ENCODE peak calls at places on chromosome X, in five cellular contexts. One of them, this sample, is unnamed.

GRCh38 chrX:149365061-149365460 is 140.0 kb downstream of the IDS start:
- DNase-seq in choroid plexus epithelial cell: peak
- DNase-seq in WTC11: no peak
- DNase-seq in mammary epithelial cell: peak
- DNase-seq in IMR-90: no peak
- DNase-seq in this sample: no peak

GRCh38 chrX:118117069-118117405 is 427 bp upstream of the KLHL13 start:
- DNase-seq in choroid plexus epithelial cell: no peak
- DNase-seq in WTC11: no peak
- DNase-seq in mammary epithelial cell: no peak
- DNase-seq in IMR-90: no peak
- DNase-seq in this sample: no peak

GRCh38 chrX:153459976-153460375 is 10.4 kb downstream of the HAUS7 start:
- DNase-seq in WTC11: no peak
- DNase-seq in choroid plexus epithelial cell: peak
- DNase-seq in mammary epithelial cell: peak
- DNase-seq in IMR-90: peak
- DNase-seq in this sample: no peak

GRCh38 chrX:153668423-153669173 is 5.0 kb downstream of the PNCK start:
- DNase-seq in choroid plexus epithelial cell: no peak
- DNase-seq in IMR-90: no peak
- DNase-seq in WTC11: no peak
- DNase-seq in mammary epithelial cell: no peak
- DNase-seq in this sample: no peak

GRCh38 chrX:10039821-10040793 is 72.9 kb downstream of the CLDN34 start:
- DNase-seq in mammary epithelial cell: peak
- DNase-seq in IMR-90: no peak
- DNase-seq in choroid plexus epithelial cell: no peak
- DNase-seq in WTC11: no peak
- DNase-seq in this sample: no peak

GRCh38 chrX:22278375-22278774 is 5.7 kb downstream of the CBLL2 start:
- DNase-seq in WTC11: no peak
- DNase-seq in IMR-90: no peak
- DNase-seq in choroid plexus epithelial cell: peak
- DNase-seq in mammary epithelial cell: peak
- DNase-seq in this sample: no peak

GRCh38 chrX:18573556-18573955 is 98.4 kb downstream of the RS1 start:
- DNase-seq in WTC11: no peak
- DNase-seq in choroid plexus epithelial cell: no peak
- DNase-seq in IMR-90: no peak
- DNase-seq in mammary epithelial cell: no peak
- DNase-seq in this sample: no peak

GRCh38 chrX:153820601-153821000 is 9.7 kb downstream of the PDZD4 start:
- DNase-seq in choroid plexus epithelial cell: no peak
- DNase-seq in WTC11: no peak
- DNase-seq in mammary epithelial cell: no peak
- DNase-seq in IMR-90: no peak
- DNase-seq in this sample: no peak

GRCh38 chrX:19063030-19063429 is 59.2 kb downstream of the ADGRG2 start:
- DNase-seq in mammary epithelial cell: no peak
- DNase-seq in choroid plexus epithelial cell: peak
- DNase-seq in WTC11: no peak
- DNase-seq in IMR-90: peak
- DNase-seq in this sample: no peak

GRCh38 chrX:16788477-16788876 is 2.2 kb downstream of the TXLNG start:
- DNase-seq in mammary epithelial cell: no peak
- DNase-seq in IMR-90: no peak
- DNase-seq in WTC11: no peak
- DNase-seq in choroid plexus epithelial cell: peak
- DNase-seq in this sample: no peak

GRCh38 chrX:11143931-11144678 is 33.0 kb downstream of the HCCS start:
- DNase-seq in IMR-90: peak
- DNase-seq in WTC11: peak
- DNase-seq in mammary epithelial cell: peak
- DNase-seq in choroid plexus epithelial cell: peak
- DNase-seq in this sample: peak

GRCh38 chrX:18895157-18895952 is 88.6 kb downstream of the PHKA2 start:
- DNase-seq in mammary epithelial cell: peak
- DNase-seq in IMR-90: peak
- DNase-seq in WTC11: no peak
- DNase-seq in choroid plexus epithelial cell: peak
- DNase-seq in this sample: no peak

GRCh38 chrX:68895339-68896250 is 66.8 kb downstream of the EFNB1 start:
- DNase-seq in choroid plexus epithelial cell: peak
- DNase-seq in mammary epithelial cell: peak
- DNase-seq in WTC11: no peak
- DNase-seq in IMR-90: peak
- DNase-seq in this sample: no peak

GRCh38 chrX:108245462-108245861 is 153.9 kb downstream of the ATG4A start:
- DNase-seq in IMR-90: no peak
- DNase-seq in WTC11: no peak
- DNase-seq in choroid plexus epithelial cell: no peak
- DNase-seq in mammary epithelial cell: no peak
- DNase-seq in this sample: no peak

GRCh38 chrX:127112726-127113125 is 293.2 kb downstream of the PRR32 start:
- DNase-seq in WTC11: no peak
- DNase-seq in IMR-90: no peak
- DNase-seq in mammary epithelial cell: peak
- DNase-seq in choroid plexus epithelial cell: no peak
- DNase-seq in this sample: no peak

GRCh38 chrX:17814557-17814956 is 46.5 kb downstream of the RAI2 start:
- DNase-seq in mammary epithelial cell: peak
- DNase-seq in IMR-90: peak
- DNase-seq in WTC11: no peak
- DNase-seq in choroid plexus epithelial cell: peak
- DNase-seq in this sample: no peak

GRCh38 chrX:17022205-17022604 is 75.7 kb downstream of the REPS2 start:
- DNase-seq in mammary epithelial cell: peak
- DNase-seq in choroid plexus epithelial cell: peak
- DNase-seq in WTC11: no peak
- DNase-seq in IMR-90: peak
- DNase-seq in this sample: no peak

GRCh38 chrX:11870789-11871188 is 112.8 kb downstream of the MSL3 start:
- DNase-seq in IMR-90: no peak
- DNase-seq in mammary epithelial cell: no peak
- DNase-seq in choroid plexus epithelial cell: no peak
- DNase-seq in WTC11: no peak
- DNase-seq in this sample: no peak

GRCh38 chrX:11890843-11891514 is 132.9 kb downstream of the MSL3 start:
- DNase-seq in mammary epithelial cell: no peak
- DNase-seq in IMR-90: no peak
- DNase-seq in WTC11: no peak
- DNase-seq in choroid plexus epithelial cell: no peak
- DNase-seq in this sample: no peak

GRCh38 chrX:154357205-154357604 is 17.2 kb downstream of the FLNA start:
- DNase-seq in WTC11: no peak
- DNase-seq in IMR-90: no peak
- DNase-seq in choroid plexus epithelial cell: no peak
- DNase-seq in mammary epithelial cell: no peak
- DNase-seq in this sample: no peak

GRCh38 chrX:120793098-120793497 is 82.6 kb downstream of the CT47B1 start:
- DNase-seq in WTC11: no peak
- DNase-seq in mammary epithelial cell: no peak
- DNase-seq in choroid plexus epithelial cell: no peak
- DNase-seq in IMR-90: no peak
- DNase-seq in this sample: no peak

GRCh38 chrX:129000018-129000417 is 523.3 kb downstream of the SMARCA1 start:
- DNase-seq in IMR-90: no peak
- DNase-seq in WTC11: no peak
- DNase-seq in choroid plexus epithelial cell: no peak
- DNase-seq in mammary epithelial cell: no peak
- DNase-seq in this sample: no peak

GRCh38 chrX:16604300-16604699 is 45.7 kb upstream of the S100G start:
- DNase-seq in mammary epithelial cell: no peak
- DNase-seq in WTC11: no peak
- DNase-seq in choroid plexus epithelial cell: no peak
- DNase-seq in IMR-90: no peak
- DNase-seq in this sample: no peak

GRCh38 chrX:643911-644303 is 13.3 kb downstream of the SHOX start:
- DNase-seq in WTC11: no peak
- DNase-seq in IMR-90: no peak
- DNase-seq in mammary epithelial cell: no peak
- DNase-seq in choroid plexus epithelial cell: no peak
- DNase-seq in this sample: no peak

GRCh38 chrX:153953342-153953830 is 8.9 kb upstream of the RENBP start:
- DNase-seq in WTC11: peak
- DNase-seq in IMR-90: peak
- DNase-seq in mammary epithelial cell: peak
- DNase-seq in choroid plexus epithelial cell: peak
- DNase-seq in this sample: peak

GRCh38 chrX:71177327-71177726 is 32.7 kb downstream of the NLGN3 start:
- DNase-seq in mammary epithelial cell: no peak
- DNase-seq in WTC11: no peak
- DNase-seq in IMR-90: no peak
- DNase-seq in choroid plexus epithelial cell: peak
- DNase-seq in this sample: no peak

GRCh38 chrX:44456685-44457084 is 86.0 kb downstream of the FUNDC1 start:
- DNase-seq in WTC11: no peak
- DNase-seq in IMR-90: no peak
- DNase-seq in choroid plexus epithelial cell: no peak
- DNase-seq in mammary epithelial cell: peak
- DNase-seq in this sample: no peak

GRCh38 chrX:10512258-10512657 is 108.1 kb downstream of the MID1 start:
- DNase-seq in WTC11: no peak
- DNase-seq in mammary epithelial cell: peak
- DNase-seq in choroid plexus epithelial cell: peak
- DNase-seq in IMR-90: peak
- DNase-seq in this sample: no peak

GRCh38 chrX:8755116-8755515 is 23.2 kb upstream of the ANOS1 start:
- DNase-seq in choroid plexus epithelial cell: no peak
- DNase-seq in WTC11: peak
- DNase-seq in mammary epithelial cell: no peak
- DNase-seq in IMR-90: no peak
- DNase-seq in this sample: no peak

GRCh38 chrX:16885628-16886027 is 15.5 kb upstream of the RBBP7 start:
- DNase-seq in WTC11: no peak
- DNase-seq in IMR-90: no peak
- DNase-seq in choroid plexus epithelial cell: no peak
- DNase-seq in mammary epithelial cell: no peak
- DNase-seq in this sample: no peak

GRCh38 chrX:10781847-10782530 is 161.6 kb upstream of the MID1 start:
- DNase-seq in mammary epithelial cell: peak
- DNase-seq in IMR-90: no peak
- DNase-seq in choroid plexus epithelial cell: no peak
- DNase-seq in WTC11: no peak
- DNase-seq in this sample: no peak

GRCh38 chrX:37350034-37350365 is 836 bp downstream of the PRRG1 start:
- DNase-seq in WTC11: no peak
- DNase-seq in choroid plexus epithelial cell: no peak
- DNase-seq in mammary epithelial cell: peak
- DNase-seq in IMR-90: peak
- DNase-seq in this sample: no peak

GRCh38 chrX:68534696-68535095 is 35.8 kb downstream of the YIPF6 start:
- DNase-seq in WTC11: no peak
- DNase-seq in choroid plexus epithelial cell: no peak
- DNase-seq in mammary epithelial cell: no peak
- DNase-seq in IMR-90: peak
- DNase-seq in this sample: no peak

GRCh38 chrX:24466025-24466424 is 939 bp downstream of the PDK3 start:
- DNase-seq in IMR-90: no peak
- DNase-seq in WTC11: no peak
- DNase-seq in mammary epithelial cell: no peak
- DNase-seq in choroid plexus epithelial cell: no peak
- DNase-seq in this sample: no peak

GRCh38 chrX:121365572-121366161 is 318.3 kb downstream of the GLUD2 start:
- DNase-seq in choroid plexus epithelial cell: no peak
- DNase-seq in IMR-90: no peak
- DNase-seq in WTC11: no peak
- DNase-seq in mammary epithelial cell: no peak
- DNase-seq in this sample: no peak

GRCh38 chrX:100647095-100647494 is 3.1 kb downstream of the SRPX2 start:
- DNase-seq in choroid plexus epithelial cell: peak
- DNase-seq in IMR-90: no peak
- DNase-seq in mammary epithelial cell: no peak
- DNase-seq in WTC11: no peak
- DNase-seq in this sample: no peak

GRCh38 chrX:46386511-46386910 is 158.7 kb downstream of the ZNF674 start:
- DNase-seq in choroid plexus epithelial cell: peak
- DNase-seq in IMR-90: no peak
- DNase-seq in WTC11: no peak
- DNase-seq in mammary epithelial cell: no peak
- DNase-seq in this sample: no peak
- TF ChIP-seq CTCF in choroid plexus epithelial cell: peak
- TF ChIP-seq CTCF in IMR-90: peak
- TF ChIP-seq CTCF in WTC11: no peak
- TF ChIP-seq CTCF in mammary epithelial cell: peak
- TF ChIP-seq CTCF in this sample: peak

DNA sequence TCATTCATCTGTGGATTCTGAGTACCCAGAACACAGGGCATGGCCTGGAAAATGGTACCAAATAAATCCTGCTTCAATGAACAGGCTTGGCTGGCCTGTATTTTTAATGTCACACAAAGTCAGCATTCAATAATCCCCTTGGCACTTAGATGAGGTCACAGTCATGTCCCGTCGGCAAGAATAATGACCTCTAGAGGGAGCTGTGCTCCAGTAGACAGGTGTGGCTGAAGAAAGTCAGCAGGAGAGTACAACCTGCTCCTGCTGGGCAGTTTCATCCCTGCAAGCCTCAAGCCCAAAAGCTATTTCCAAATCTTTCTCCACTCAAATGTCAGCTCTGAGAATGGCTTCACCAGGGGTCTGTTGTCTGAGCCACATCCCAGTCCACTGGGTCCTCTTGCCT is 404.0 kb upstream of the F9 start:
- DNase-seq in IMR-90: no peak
- DNase-seq in WTC11: peak
- DNase-seq in choroid plexus epithelial cell: no peak
- DNase-seq in mammary epithelial cell: peak
- DNase-seq in this sample: no peak
- TF ChIP-seq CTCF in IMR-90: no peak
- TF ChIP-seq CTCF in WTC11: peak
- TF ChIP-seq CTCF in choroid plexus epithelial cell: no peak
- TF ChIP-seq CTCF in mammary epithelial cell: peak
- TF ChIP-seq CTCF in this sample: peak

DNA sequence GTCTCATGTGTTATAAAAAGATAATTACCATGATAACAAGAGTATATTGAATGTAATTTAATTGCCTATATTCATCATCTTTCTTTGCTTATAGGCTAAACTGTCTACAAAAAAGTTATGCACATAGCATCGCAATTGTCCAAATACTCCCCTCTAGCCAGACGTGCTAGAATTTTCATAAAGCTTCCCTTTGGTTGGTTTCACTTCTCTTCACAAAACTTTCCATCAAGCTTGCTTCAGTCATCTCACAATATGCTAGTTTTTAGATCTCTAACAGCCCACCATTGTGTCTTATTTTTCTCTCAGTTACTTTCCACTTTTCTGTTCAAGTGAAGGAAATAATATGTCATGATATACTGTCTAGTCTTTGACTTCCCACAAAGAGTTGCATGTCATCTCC is 448.3 kb upstream of the SPANXN1 start:
- DNase-seq in mammary epithelial cell: no peak
- DNase-seq in IMR-90: no peak
- DNase-seq in choroid plexus epithelial cell: no peak
- DNase-seq in WTC11: no peak
- DNase-seq in this sample: no peak
- TF ChIP-seq CTCF in mammary epithelial cell: no peak
- TF ChIP-seq CTCF in IMR-90: no peak
- TF ChIP-seq CTCF in choroid plexus epithelial cell: no peak
- TF ChIP-seq CTCF in WTC11: no peak
- TF ChIP-seq CTCF in this sample: no peak

GRCh38 chrX:130393451-130394074 is 8.1 kb upstream of the GPR119 start:
- DNase-seq in choroid plexus epithelial cell: peak
- DNase-seq in WTC11: peak
- DNase-seq in mammary epithelial cell: peak
- DNase-seq in IMR-90: peak
- DNase-seq in this sample: peak
- TF ChIP-seq CTCF in choroid plexus epithelial cell: peak
- TF ChIP-seq CTCF in WTC11: peak
- TF ChIP-seq CTCF in mammary epithelial cell: peak
- TF ChIP-seq CTCF in IMR-90: peak
- TF ChIP-seq CTCF in this sample: peak